ENCODE peak calls at places on chromosome 15, in eight cellular contexts. D, C, M, X, E, I, B and T are unnamed samples.

GRCh38 chr15:79644091-79644490 is 212.0 kb downstream of the MINAR1 start:
- DNase-seq in E (no peak), D (no peak), I (no peak), X (no peak), M (no peak), C (no peak), B (no peak), T (no peak)

GRCh38 chr15:94395626-94396025 is 164.3 kb downstream of the MCTP2 start:
- DNase-seq in E (no peak), C (no peak), I (no peak), M (no peak), B (no peak), X (peak; percentile 5), D (no peak), T (no peak)

GRCh38 chr15:98983333-98983732 is 24.3 kb downstream of the PGPEP1L start:
- DNase-seq in E (no peak), M (no peak), X (no peak), C (no peak), B (no peak), D (no peak), I (no peak), T (peak; percentile 41)

GRCh38 chr15:79919749-79920511 is 23.1 kb upstream of the MTHFS start:
- DNase-seq in I (no peak), D (no peak), E (no peak), M (no peak), B (no peak), X (no peak), C (no peak), T (no peak)

GRCh38 chr15:69863446-69863845 is 234.3 kb downstream of the TLE3 start:
- DNase-seq in X (no peak), B (no peak), D (no peak), M (no peak), I (no peak), E (no peak), C (no peak), T (no peak)

GRCh38 chr15:76139368-76140068 is 79.7 kb downstream of the TMEM266 start:
- DNase-seq in B (peak; percentile 69), C (peak; percentile 77), X (peak; percentile 73), D (peak; percentile 47), E (peak; percentile 83), M (peak; percentile 48), I (peak; percentile 93), T (peak; percentile 84)

GRCh38 chr15:33068007-33068441 is 126.5 kb downstream of the FMN1 start:
- DNase-seq in C (no peak), E (no peak), X (no peak), D (no peak), M (no peak), B (no peak), I (peak; percentile 96), T (peak; percentile 80)

GRCh38 chr15:60020736-60021135 is 16.6 kb downstream of the FOXB1 start:
- DNase-seq in M (no peak), B (no peak), X (no peak), C (no peak), E (no peak), I (no peak), D (no peak), T (no peak)

GRCh38 chr15:54687628-54688027 is 509.1 kb downstream of the RSL24D1 start:
- DNase-seq in D (no peak), B (no peak), M (no peak), I (no peak), X (no peak), E (no peak), C (no peak), T (peak; percentile 49)

GRCh38 chr15:22811640-22812039 is 25.2 kb downstream of the NIPA1 start:
- DNase-seq in C (no peak), X (no peak), B (no peak), E (no peak), I (peak; percentile 85), M (no peak), D (no peak), T (peak; percentile 61)

GRCh38 chr15:40002295-40002694 is 36.7 kb downstream of the SRP14 start:
- DNase-seq in M (no peak), C (no peak), B (no peak), X (no peak), I (peak; percentile 82), E (no peak), D (no peak), T (peak; percentile 90)

GRCh38 chr15:59688383-59688887 is 685 bp downstream of the BNIP2 start:
- DNase-seq in C (no peak), B (no peak), M (no peak), D (no peak), I (peak; percentile 85), X (no peak), E (peak; percentile 28), T (peak; percentile 75)

GRCh38 chr15:68315495-68316007 is 38.0 kb downstream of the FEM1B start:
- DNase-seq in I (no peak), D (no peak), E (no peak), B (no peak), X (no peak), M (no peak), C (peak; percentile 27), T (no peak)

GRCh38 chr15:101169457-101170071 is 82.3 kb downstream of the CHSY1 start:
- DNase-seq in B (no peak), D (no peak), M (no peak), E (no peak), I (no peak), C (no peak), X (peak; percentile 6), T (no peak)

GRCh38 chr15:41492597-41493204 is 973 bp upstream of the ITPKA start:
- DNase-seq in M (no peak), I (no peak), B (no peak), X (no peak), D (no peak), E (no peak), C (no peak), T (peak; percentile 59)

GRCh38 chr15:34757262-34757661 is 2.5 kb upstream of the GJD2 start:
- DNase-seq in E (no peak), M (no peak), B (no peak), X (no peak), D (no peak), C (no peak), I (no peak), T (no peak)

GRCh38 chr15:67880651-67881182 is 40.9 kb upstream of the RNU6-1 start:
- DNase-seq in M (no peak), C (no peak), E (peak; percentile 24), B (no peak), X (no peak), D (no peak), I (no peak), T (no peak)

GRCh38 chr15:25990245-25990644 is 127.1 kb upstream of the ATP10A start:
- DNase-seq in I (no peak), X (no peak), B (no peak), C (no peak), M (no peak), E (no peak), D (no peak), T (no peak)

GRCh38 chr15:31369716-31370115 is 43.1 kb downstream of the KLF13 start:
- DNase-seq in X (no peak), I (no peak), B (no peak), C (no peak), M (no peak), D (no peak), E (no peak), T (no peak)

GRCh38 chr15:28228096-28228495 is 93.9 kb downstream of the HERC2 start:
- DNase-seq in E (no peak), X (no peak), I (no peak), B (no peak), D (no peak), M (no peak), C (no peak), T (no peak)

GRCh38 chr15:58957101-58957973 is 23.9 kb upstream of the SLTM start:
- DNase-seq in I (peak; percentile 95), C (peak; percentile 46), X (peak; percentile 74), D (peak; percentile 17), B (peak; percentile 49), M (peak; percentile 10), E (peak; percentile 34), T (peak; percentile 83)

GRCh38 chr15:31005660-31006059 is 14.2 kb upstream of the MTMR10 start:
- DNase-seq in B (no peak), M (no peak), E (no peak), I (no peak), C (no peak), X (no peak), D (no peak), T (no peak)